ENCODE peak calls at places on chromosomes 7 and 10, in four cellular contexts. One of them, this sample, is unnamed.

GRCh38 chr10:112137381-112137987 is 46.1 kb downstream of the GPAM start:
- DNase-seq in fibroblast of lung: peak; percentile 31
- DNase-seq in GM19239: peak; percentile 46
- DNase-seq in SW 1271: no peak
- DNase-seq in this sample: peak; percentile 83

GRCh38 chr10:6659451-6659850 is 79.4 kb upstream of the PRKCQ start:
- DNase-seq in GM19239: no peak
- DNase-seq in SW 1271: no peak
- DNase-seq in fibroblast of lung: peak; percentile 18
- DNase-seq in this sample: no peak

GRCh38 chr7:39044489-39044888 is 66.8 kb downstream of the POU6F2 start:
- DNase-seq in SW 1271: no peak
- DNase-seq in fibroblast of lung: no peak
- DNase-seq in GM19239: no peak
- DNase-seq in this sample: no peak

GRCh38 chr7:102432476-102433318 is 678 bp upstream of the ORAI2 start:
- DNase-seq in fibroblast of lung: no peak
- DNase-seq in GM19239: no peak
- DNase-seq in SW 1271: no peak
- DNase-seq in this sample: peak; percentile 17

GRCh38 chr10:45023426-45023825 is 22.7 kb downstream of the ZNF22 start:
- DNase-seq in GM19239: no peak
- DNase-seq in SW 1271: no peak
- DNase-seq in fibroblast of lung: peak; percentile 4
- DNase-seq in this sample: no peak

GRCh38 chr7:98618786-98619185 is 1.7 kb downstream of the NPTX2 start:
- DNase-seq in fibroblast of lung: no peak
- DNase-seq in GM19239: no peak
- DNase-seq in SW 1271: no peak
- DNase-seq in this sample: peak; percentile 54

GRCh38 chr7:4189151-4189570 is 492.9 kb upstream of the FOXK1 start:
- DNase-seq in fibroblast of lung: peak; percentile 69
- DNase-seq in SW 1271: no peak
- DNase-seq in GM19239: no peak
- DNase-seq in this sample: peak; percentile 9

GRCh38 chr10:123790132-123790885 is 101.3 kb downstream of the CPXM2 start:
- DNase-seq in GM19239: no peak
- DNase-seq in fibroblast of lung: no peak
- DNase-seq in SW 1271: no peak
- DNase-seq in this sample: no peak

GRCh38 chr7:84949501-84949900 is 237.4 kb downstream of the SEMA3D start:
- DNase-seq in GM19239: no peak
- DNase-seq in fibroblast of lung: peak; percentile 45
- DNase-seq in SW 1271: no peak
- DNase-seq in this sample: no peak

GRCh38 chr10:102814873-102815661 is 22.1 kb downstream of the CYP17A1 start:
- DNase-seq in GM19239: no peak
- DNase-seq in fibroblast of lung: peak; percentile 72
- DNase-seq in SW 1271: no peak
- DNase-seq in this sample: no peak

GRCh38 chr10:80486151-80486692 is 32.1 kb downstream of the TSPAN14 start:
- DNase-seq in fibroblast of lung: no peak
- DNase-seq in SW 1271: no peak
- DNase-seq in GM19239: no peak
- DNase-seq in this sample: no peak

GRCh38 chr7:20199015-20199737 is 18.0 kb downstream of the MACC1 start:
- DNase-seq in GM19239: peak; percentile 24
- DNase-seq in SW 1271: peak; percentile 67
- DNase-seq in fibroblast of lung: peak; percentile 85
- DNase-seq in this sample: peak; percentile 89

GRCh38 chr7:82017334-82017943 is 247.6 kb upstream of the HGF start:
- DNase-seq in GM19239: no peak
- DNase-seq in SW 1271: no peak
- DNase-seq in fibroblast of lung: peak; percentile 29
- DNase-seq in this sample: peak; percentile 25